ENCODE peak calls at places on chromosomes 4 and X, in seven cellular contexts. P is activated CD4-positive, alpha-beta T cell treated with anti-CD3 and anti-CD28 coated beads, Interleukin-2, amount 10 ng/mL, durations not matched to agents 7 days and 5 days; Y is suprapubic skin; U is WERI-Rb-1; E is NCI-H524; W is mesenchymal stem cell; X is HEK293T. H is an unnamed sample.

GRCh38 chr4:26321326-26322276 is 787 bp downstream of the RBPJ start:
- DNase-seq in P (peak), Y (no peak), U (peak), E (peak), W (peak), X (no peak), H (no peak)

GRCh38 chrX:140602140-140602539 is 97.3 kb upstream of the SOX3 start:
- DNase-seq in P (no peak), Y (no peak), U (no peak), E (no peak), W (no peak), X (no peak), H (no peak)

GRCh38 chr4:8033067-8033755 is 93.5 kb upstream of the AFAP1 start:
- DNase-seq in P (no peak), Y (no peak), U (no peak), E (no peak), W (no peak), X (no peak), H (no peak)

GRCh38 chrX:128396601-128397000 is 344.4 kb upstream of the ACTRT1 start:
- DNase-seq in P (no peak), Y (no peak), U (no peak), E (no peak), W (no peak), X (no peak), H (no peak)

GRCh38 chr4:185256444-185256843 is 47.0 kb downstream of the SNX25 start:
- DNase-seq in P (no peak), Y (no peak), U (no peak), E (no peak), W (peak), X (no peak), H (no peak)

GRCh38 chrX:386768-387575 is at the start of gene PPP2R3B:
- DNase-seq in P (peak), Y (peak), U (peak), E (no peak), W (peak), X (peak), H (peak)

GRCh38 chrX:30530591-30530990 is 47.0 kb downstream of the TASL start:
- DNase-seq in P (no peak), Y (no peak), U (no peak), E (no peak), W (peak), X (no peak), H (no peak)

GRCh38 chr4:40502936-40503335 is 126.7 kb downstream of the RBM47 start:
- DNase-seq in P (no peak), Y (no peak), U (no peak), E (no peak), W (no peak), X (no peak), H (no peak)

GRCh38 chrX:39484669-39485068 is 613.1 kb downstream of the BCOR start:
- DNase-seq in P (no peak), Y (no peak), U (no peak), E (no peak), W (no peak), X (no peak), H (no peak)

GRCh38 chr4:184805462-184806245 is 20.1 kb downstream of the ACSL1 start:
- DNase-seq in P (no peak), Y (peak), U (peak), E (peak), W (no peak), X (no peak), H (no peak)

GRCh38 chr4:152045781-152046571 is 285.2 kb upstream of the GATB start:
- DNase-seq in P (no peak), Y (no peak), U (peak), E (peak), W (peak), X (peak), H (no peak)

GRCh38 chr4:38381788-38382187 is 282.2 kb upstream of the KLF3 start:
- DNase-seq in P (no peak), Y (no peak), U (no peak), E (no peak), W (no peak), X (no peak), H (no peak)

GRCh38 chr4:34323549-34324325 is 1920.6 kb downstream of the ARAP2 start:
- DNase-seq in P (no peak), Y (no peak), U (peak), E (no peak), W (peak), X (no peak), H (no peak)

GRCh38 chr4:83561381-83561780 is 25.5 kb downstream of the GPAT3 start:
- DNase-seq in P (no peak), Y (no peak), U (no peak), E (no peak), W (peak), X (no peak), H (no peak)

GRCh38 chrX:150362599-150363481 is at the start of gene MAMLD1:
- DNase-seq in P (peak), Y (peak), U (peak), E (peak), W (peak), X (peak), H (peak)

GRCh38 chr4:13963601-13964000 is 336.1 kb upstream of the BOD1L1 start:
- DNase-seq in P (no peak), Y (no peak), U (no peak), E (no peak), W (no peak), X (no peak), H (no peak)

GRCh38 chr4:138222041-138222440 is 20.1 kb downstream of the SLC7A11 start:
- DNase-seq in P (no peak), Y (no peak), U (peak), E (no peak), W (peak), X (peak), H (no peak)

GRCh38 chrX:105662248-105662647 is 160.1 kb upstream of the NRK start:
- DNase-seq in P (no peak), Y (no peak), U (no peak), E (no peak), W (no peak), X (no peak), H (no peak)

GRCh38 chrX:1480082-1480785 is 27.5 kb upstream of the ASMTL start:
- DNase-seq in P (peak), Y (no peak), U (no peak), E (no peak), W (no peak), X (no peak), H (no peak)

GRCh38 chrX:51395807-51396728 is 63.4 kb downstream of the NUDT10 start:
- DNase-seq in P (peak), Y (no peak), U (no peak), E (peak), W (no peak), X (peak), H (no peak)

GRCh38 chr4:169745291-169745690 is 12.5 kb downstream of the HPF1 start:
- DNase-seq in P (no peak), Y (no peak), U (no peak), E (no peak), W (peak), X (no peak), H (no peak)

GRCh38 chr4:153113838-153114105 is 90.5 kb upstream of the TRIM2 start:
- DNase-seq in P (no peak), Y (no peak), U (no peak), E (no peak), W (no peak), X (no peak), H (no peak)

GRCh38 chrX:119015407-119016242 is 41.2 kb downstream of the LONRF3 start:
- DNase-seq in P (no peak), Y (no peak), U (no peak), E (no peak), W (peak), X (no peak), H (no peak)

GRCh38 chr4:79177388-79177787 is 148.5 kb downstream of the NAA11 start:
- DNase-seq in P (no peak), Y (no peak), U (no peak), E (no peak), W (no peak), X (no peak), H (no peak)

GRCh38 chr4:8920289-8920965 is 48.8 kb upstream of the HMX1 start:
- DNase-seq in P (no peak), Y (peak), U (no peak), E (no peak), W (no peak), X (peak), H (no peak)

GRCh38 chrX:40182095-40182494 is 84.3 kb upstream of the BCOR start:
- DNase-seq in P (no peak), Y (no peak), U (no peak), E (no peak), W (no peak), X (no peak), H (no peak)

GRCh38 chrX:71366674-71367256 is 608 bp downstream of the TAF1 start:
- DNase-seq in P (peak), Y (no peak), U (peak), E (no peak), W (peak), X (peak), H (no peak)

GRCh38 chr4:177547985-177548384 is 105.7 kb upstream of the AGA start:
- DNase-seq in P (no peak), Y (no peak), U (no peak), E (no peak), W (no peak), X (no peak), H (no peak)

GRCh38 chrX:145818522-145819075 is 970 bp downstream of the SLITRK2 start:
- DNase-seq in P (no peak), Y (no peak), U (no peak), E (no peak), W (no peak), X (no peak), H (no peak)

GRCh38 chrX:151896734-151897474 is 15.8 kb upstream of the MAGEA4 start:
- DNase-seq in P (no peak), Y (no peak), U (no peak), E (no peak), W (no peak), X (no peak), H (no peak)

GRCh38 chr4:54090804-54091623 is 8.9 kb upstream of the GSX2 start:
- DNase-seq in P (no peak), Y (no peak), U (no peak), E (no peak), W (peak), X (no peak), H (no peak)

GRCh38 chr4:180542445-180543100 is 1700.6 kb upstream of the TENM3 start:
- DNase-seq in P (no peak), Y (no peak), U (no peak), E (no peak), W (peak), X (peak), H (no peak)

GRCh38 chrX:99305573-99305972 is 1104.5 kb downstream of the PCDH19 start:
- DNase-seq in P (no peak), Y (no peak), U (no peak), E (no peak), W (no peak), X (no peak), H (no peak)

GRCh38 chrX:39577976-39578962 is 519.5 kb downstream of the BCOR start:
- DNase-seq in P (peak), Y (no peak), U (no peak), E (peak), W (peak), X (no peak), H (no peak)

GRCh38 chrX:27008486-27008885 is 454.7 kb downstream of the PPP4R3C start:
- DNase-seq in P (no peak), Y (no peak), U (peak), E (peak), W (no peak), X (no peak), H (no peak)

GRCh38 chrX:139126493-139126892 is 404.0 kb upstream of the F9 start:
- DNase-seq in P (peak), Y (no peak), U (peak), E (no peak), W (no peak), X (peak), H (no peak)

GRCh38 chr4:174389439-174389838 is 105.7 kb downstream of the CEP44 start:
- DNase-seq in P (no peak), Y (no peak), U (no peak), E (no peak), W (no peak), X (no peak), H (no peak)

GRCh38 chr4:5524900-5525299 is 183.5 kb downstream of the EVC2 start:
- DNase-seq in P (no peak), Y (no peak), U (peak), E (peak), W (peak), X (no peak), H (no peak)

GRCh38 chr4:1495416-1496115 is 89.3 kb upstream of the NKX1-1 start:
- DNase-seq in P (no peak), Y (peak), U (no peak), E (no peak), W (no peak), X (no peak), H (no peak)

GRCh38 chrX:2698604-2699003 is 7.5 kb downstream of the CD99 start:
- DNase-seq in P (no peak), Y (no peak), U (no peak), E (no peak), W (no peak), X (no peak), H (no peak)

H was measured in CMK.